ENCODE peak calls at places on chromosomes 1 and 21, in four cellular contexts. One of them, this sample, is unnamed.

GRCh38 chr1:119279441-119280415 is 88.9 kb upstream of the HAO2 start:
- DNase-seq in RWPE1: peak
- DNase-seq in caudate nucleus: no peak
- DNase-seq in stimulated activated CD4-positive, alpha-beta T cell treated with anti-CD3 and anti-CD28 coated beads, Interleukin-1b, Interleukin-23, amount 100 ng/mL, for 4 hours: no peak
- DNase-seq in this sample: no peak

GRCh38 chr1:204223129-204223860 is 9.5 kb upstream of the GOLT1A start:
- DNase-seq in RWPE1: no peak
- DNase-seq in caudate nucleus: no peak
- DNase-seq in stimulated activated CD4-positive, alpha-beta T cell treated with anti-CD3 and anti-CD28 coated beads, Interleukin-1b, Interleukin-23, amount 100 ng/mL, for 4 hours: no peak
- DNase-seq in this sample: no peak

GRCh38 chr1:115529216-115529897 is 112.4 kb upstream of the VANGL1 start:
- DNase-seq in stimulated activated CD4-positive, alpha-beta T cell treated with anti-CD3 and anti-CD28 coated beads, Interleukin-1b, Interleukin-23, amount 100 ng/mL, for 4 hours: no peak
- DNase-seq in RWPE1: no peak
- DNase-seq in caudate nucleus: no peak
- DNase-seq in this sample: no peak

GRCh38 chr1:35883681-35884155 is 709 bp downstream of the AGO1 start:
- DNase-seq in stimulated activated CD4-positive, alpha-beta T cell treated with anti-CD3 and anti-CD28 coated beads, Interleukin-1b, Interleukin-23, amount 100 ng/mL, for 4 hours: peak
- DNase-seq in caudate nucleus: peak
- DNase-seq in RWPE1: peak
- DNase-seq in this sample: peak

GRCh38 chr21:44828362-44829056 is 10.6 kb upstream of the SUMO3 start:
- DNase-seq in caudate nucleus: no peak
- DNase-seq in stimulated activated CD4-positive, alpha-beta T cell treated with anti-CD3 and anti-CD28 coated beads, Interleukin-1b, Interleukin-23, amount 100 ng/mL, for 4 hours: no peak
- DNase-seq in RWPE1: no peak
- DNase-seq in this sample: no peak

GRCh38 chr1:4713669-4714068 is 59.3 kb downstream of the AJAP1 start:
- DNase-seq in RWPE1: no peak
- DNase-seq in stimulated activated CD4-positive, alpha-beta T cell treated with anti-CD3 and anti-CD28 coated beads, Interleukin-1b, Interleukin-23, amount 100 ng/mL, for 4 hours: no peak
- DNase-seq in caudate nucleus: peak
- DNase-seq in this sample: no peak

GRCh38 chr21:16624468-16625102 is 888.3 kb upstream of the CXADR start:
- DNase-seq in stimulated activated CD4-positive, alpha-beta T cell treated with anti-CD3 and anti-CD28 coated beads, Interleukin-1b, Interleukin-23, amount 100 ng/mL, for 4 hours: no peak
- DNase-seq in caudate nucleus: no peak
- DNase-seq in RWPE1: no peak
- DNase-seq in this sample: no peak

GRCh38 chr1:211551628-211552465 is 27.1 kb downstream of the SLC30A1 start:
- DNase-seq in stimulated activated CD4-positive, alpha-beta T cell treated with anti-CD3 and anti-CD28 coated beads, Interleukin-1b, Interleukin-23, amount 100 ng/mL, for 4 hours: no peak
- DNase-seq in RWPE1: peak
- DNase-seq in caudate nucleus: no peak
- DNase-seq in this sample: no peak

GRCh38 chr1:64986903-64987871 is 20.8 kb upstream of the JAK1 start:
- DNase-seq in stimulated activated CD4-positive, alpha-beta T cell treated with anti-CD3 and anti-CD28 coated beads, Interleukin-1b, Interleukin-23, amount 100 ng/mL, for 4 hours: no peak
- DNase-seq in caudate nucleus: no peak
- DNase-seq in RWPE1: no peak
- DNase-seq in this sample: no peak

GRCh38 chr1:210239295-210240155 is 6.9 kb downstream of the SERTAD4 start:
- DNase-seq in RWPE1: peak
- DNase-seq in stimulated activated CD4-positive, alpha-beta T cell treated with anti-CD3 and anti-CD28 coated beads, Interleukin-1b, Interleukin-23, amount 100 ng/mL, for 4 hours: no peak
- DNase-seq in caudate nucleus: no peak
- DNase-seq in this sample: no peak

GRCh38 chr21:16522512-16522911 is 792.7 kb downstream of the USP25 start:
- DNase-seq in stimulated activated CD4-positive, alpha-beta T cell treated with anti-CD3 and anti-CD28 coated beads, Interleukin-1b, Interleukin-23, amount 100 ng/mL, for 4 hours: no peak
- DNase-seq in RWPE1: no peak
- DNase-seq in caudate nucleus: no peak
- DNase-seq in this sample: no peak

GRCh38 chr1:92538048-92538412 is 51.3 kb upstream of the GFI1 start:
- DNase-seq in caudate nucleus: no peak
- DNase-seq in RWPE1: no peak
- DNase-seq in stimulated activated CD4-positive, alpha-beta T cell treated with anti-CD3 and anti-CD28 coated beads, Interleukin-1b, Interleukin-23, amount 100 ng/mL, for 4 hours: no peak
- DNase-seq in this sample: no peak

GRCh38 chr1:221141059-221141458 is 261.8 kb downstream of the HLX start:
- DNase-seq in caudate nucleus: no peak
- DNase-seq in stimulated activated CD4-positive, alpha-beta T cell treated with anti-CD3 and anti-CD28 coated beads, Interleukin-1b, Interleukin-23, amount 100 ng/mL, for 4 hours: no peak
- DNase-seq in RWPE1: no peak
- DNase-seq in this sample: no peak

GRCh38 chr1:59290173-59290954 is 6.5 kb upstream of the FGGY start:
- DNase-seq in stimulated activated CD4-positive, alpha-beta T cell treated with anti-CD3 and anti-CD28 coated beads, Interleukin-1b, Interleukin-23, amount 100 ng/mL, for 4 hours: no peak
- DNase-seq in RWPE1: no peak
- DNase-seq in caudate nucleus: no peak
- DNase-seq in this sample: no peak

GRCh38 chr1:157932082-157932481 is 61.4 kb upstream of the KIRREL1 start:
- DNase-seq in RWPE1: peak
- DNase-seq in stimulated activated CD4-positive, alpha-beta T cell treated with anti-CD3 and anti-CD28 coated beads, Interleukin-1b, Interleukin-23, amount 100 ng/mL, for 4 hours: no peak
- DNase-seq in caudate nucleus: no peak
- DNase-seq in this sample: no peak